ENCODE peak calls at places on chromosomes 3 and 15, in eight cellular contexts. P, K, C, E, H, R, W and D are unnamed samples.

GRCh38 chr15:31366169-31366734 is 39.6 kb downstream of the KLF13 start:
- DNase-seq in K (peak; percentile 74), H (peak; percentile 64), E (peak; percentile 40), P (no peak), R (no peak), C (no peak), W (peak; percentile 87), D (peak; percentile 65)

GRCh38 chr3:124812291-124813265 is 74.6 kb downstream of the ITGB5 start:
- DNase-seq in W (no peak), C (peak; percentile 97), P (no peak), R (peak; percentile 74), K (no peak), H (peak; percentile 70), E (peak; percentile 97), D (peak; percentile 97)

GRCh38 chr3:32502944-32503286 is 263 bp upstream of the CMTM6 start:
- DNase-seq in H (no peak), E (no peak), P (no peak), W (no peak), K (no peak), C (no peak), R (no peak), D (no peak)

GRCh38 chr3:59862686-59863085 is 812.9 kb upstream of the CFAP20DC start:
- DNase-seq in P (no peak), E (peak; percentile 71), H (no peak), R (no peak), K (no peak), C (peak; percentile 95), W (no peak), D (peak; percentile 64)

GRCh38 chr15:96166223-96167200 is 164.0 kb upstream of the NR2F2 start:
- DNase-seq in P (no peak), K (no peak), W (no peak), R (no peak), H (no peak), C (peak; percentile 14), E (no peak), D (no peak)

GRCh38 chr15:82263350-82263749 is 732 bp downstream of the SAXO2 start:
- DNase-seq in P (no peak), H (no peak), C (no peak), R (no peak), K (no peak), E (no peak), W (no peak), D (no peak)

GRCh38 chr3:27718459-27718858 is 3.7 kb downstream of the EOMES start:
- DNase-seq in P (no peak), R (no peak), K (no peak), H (no peak), E (no peak), W (no peak), C (no peak), D (no peak)

GRCh38 chr3:98766924-98767323 is 3.8 kb downstream of the ST3GAL6 start:
- DNase-seq in H (no peak), R (no peak), K (no peak), C (no peak), W (no peak), E (no peak), P (no peak), D (no peak)

GRCh38 chr3:57816471-57817105 is 60.5 kb downstream of the SLMAP start:
- DNase-seq in K (no peak), P (peak; percentile 44), E (no peak), R (no peak), W (no peak), C (peak; percentile 36), H (no peak), D (no peak)

GRCh38 chr15:37880835-37881153 is 53.6 kb upstream of the TMCO5A start:
- DNase-seq in H (no peak), C (no peak), P (no peak), E (no peak), K (no peak), R (no peak), W (no peak), D (no peak)

GRCh38 chr3:134211797-134212196 is 38.9 kb downstream of the RYK start:
- DNase-seq in W (no peak), R (no peak), H (no peak), C (peak; percentile 56), K (no peak), E (peak; percentile 88), P (peak; percentile 49), D (peak; percentile 62)

GRCh38 chr15:65952425-65953053 is 83.2 kb downstream of the RAB11A start:
- DNase-seq in K (no peak), R (no peak), C (peak; percentile 70), E (peak; percentile 73), H (no peak), P (no peak), W (peak; percentile 23), D (peak; percentile 63)

DNA sequence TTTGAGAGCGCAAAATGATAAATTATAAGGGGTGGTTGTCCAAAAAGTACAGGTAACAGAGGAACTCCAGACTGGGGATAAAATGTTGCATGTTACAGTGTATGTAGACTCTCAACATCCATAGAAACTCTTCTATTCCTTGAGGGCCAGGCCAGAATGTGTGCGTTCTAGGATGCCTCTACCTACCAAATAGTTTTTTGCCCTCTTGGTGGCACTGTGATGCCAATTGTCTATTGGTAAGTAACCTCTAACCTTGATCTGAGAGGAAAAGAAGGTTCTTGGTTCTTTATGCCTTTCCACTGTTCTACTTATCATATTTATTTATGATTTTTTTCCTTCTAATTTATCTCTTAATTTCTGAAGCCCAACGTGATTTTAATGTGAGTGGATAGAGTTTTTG is 424.6 kb downstream of the GRM7 start:
- DNase-seq in W (no peak), E (no peak), C (no peak), H (no peak), P (no peak), K (no peak), R (no peak), D (no peak)
- TF ChIP-seq CTCF in W (peak; percentile 38), E (peak; percentile 3), C (peak; percentile 27), H (peak; percentile 45), P (no peak), K (peak; percentile 34), R (no peak), D (no peak)

GRCh38 chr3:50365842-50366220 is 6.5 kb upstream of the TMEM115 start:
- DNase-seq in K (no peak), R (no peak), W (no peak), C (no peak), P (no peak), H (no peak), E (no peak), D (no peak)
- H3K4me3 ChIP-seq in K (peak overlapping the region; percentile 61), R (no peak overlapping the region), W (peak overlapping the region; percentile 59), C (no peak overlapping the region), P (no peak overlapping the region), H (peak overlapping the region; percentile 68), E (no peak overlapping the region), D (no peak overlapping the region)

DNA sequence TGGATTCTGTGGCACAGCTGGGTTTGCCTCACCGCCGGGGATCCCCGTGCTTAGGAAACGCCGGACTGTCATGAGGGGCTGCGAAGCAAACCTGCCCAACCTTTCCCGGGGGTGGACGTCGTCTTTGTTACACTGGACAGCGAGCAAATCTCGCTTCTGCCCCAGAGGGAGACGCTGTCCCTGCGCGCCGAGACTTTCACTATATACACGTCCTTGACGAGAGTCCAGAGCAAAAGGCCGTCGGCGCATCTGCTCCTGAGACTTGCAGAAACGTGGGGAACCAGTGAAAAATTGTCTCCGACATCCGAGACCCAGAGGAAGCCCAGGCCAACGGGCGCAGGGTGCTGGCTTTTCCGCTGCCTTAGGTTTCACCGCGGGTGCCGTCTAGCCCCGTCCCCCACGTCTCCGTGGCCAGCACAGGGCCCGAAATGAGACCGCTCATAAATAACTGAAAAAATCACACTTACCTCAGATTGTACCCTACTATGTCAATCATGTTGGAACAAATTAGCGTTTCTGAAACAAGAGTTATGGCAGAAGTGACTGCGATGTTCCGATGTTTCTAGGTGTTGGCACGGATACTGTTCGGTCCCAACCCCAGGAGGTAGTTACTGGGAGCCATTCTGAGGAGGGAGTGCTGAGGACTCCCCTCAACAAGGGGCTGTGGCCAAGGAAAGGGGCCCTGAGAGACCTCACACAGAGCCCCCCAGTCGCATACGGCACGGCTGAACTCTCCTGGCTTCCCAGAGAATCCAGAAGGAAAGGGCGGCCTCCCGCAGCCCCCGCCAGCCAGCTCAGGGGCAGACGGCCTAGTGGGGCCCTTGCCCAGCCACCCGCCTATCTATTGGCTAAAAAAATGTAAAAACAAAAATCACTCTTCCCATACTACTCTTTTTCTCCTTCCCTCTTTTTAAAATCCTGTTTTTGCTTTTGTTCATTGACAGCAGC is 14.4 kb upstream of the MUC4 start:
- DNase-seq in W (no peak), E (no peak), P (no peak), C (no peak), R (no peak), H (no peak), K (no peak), D (no peak)
- TF ChIP-seq CTCF in W (no peak), E (no peak), P (no peak), C (no peak), R (no peak), H (no peak), K (no peak), D (no peak)

GRCh38 chr3:108097326-108098035 is 6.7 kb upstream of the CD47 start:
- DNase-seq in E (no peak), C (no peak), P (peak; percentile 61), W (no peak), R (no peak), H (no peak), K (no peak), D (no peak)
- H3K4me3 ChIP-seq in E (no peak overlapping the region), C (no peak overlapping the region), P (peak overlapping the region; percentile 48), W (no peak overlapping the region), R (no peak overlapping the region), H (no peak overlapping the region), K (no peak overlapping the region), D (no peak overlapping the region)

DNA sequence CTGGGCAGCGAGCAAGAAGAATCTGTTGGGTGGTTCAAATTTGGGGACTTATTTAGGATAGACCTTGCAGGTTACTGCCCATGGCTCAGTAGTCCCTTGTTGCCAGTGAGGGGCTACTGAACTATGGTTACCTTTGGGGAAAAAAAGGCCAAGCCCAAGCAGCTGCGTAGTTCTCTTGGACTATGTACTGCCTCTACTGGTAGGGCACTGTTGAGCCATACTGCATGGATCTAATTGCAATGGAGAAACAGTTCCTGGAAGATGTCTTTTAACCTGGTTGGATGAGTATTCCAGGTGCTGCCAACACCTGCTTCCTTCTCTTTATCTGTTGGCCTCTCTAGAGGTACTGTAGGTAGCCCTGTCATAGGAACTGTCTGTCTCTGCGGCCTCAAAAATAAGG is 671.9 kb upstream of the CBLB start:
- DNase-seq in H (no peak), P (no peak), K (no peak), E (no peak), C (no peak), R (no peak), W (no peak), D (no peak)
- TF ChIP-seq CTCF in H (no peak), P (no peak), K (no peak), E (no peak), C (no peak), R (no peak), W (no peak), D (no peak)